ENCODE peak calls at places on chromosomes 2 and 18, in five cellular contexts. D, R, L, Q and Z are unnamed samples.

GRCh38 chr2:73089270-73090030 is 17.9 kb upstream of the SFXN5 start:
- DNase-seq in L (peak), R (no peak), Q (no peak), D (no peak), Z (no peak)

GRCh38 chr2:64391940-64392339 is 62.0 kb upstream of the LGALSL start:
- DNase-seq in L (no peak), R (no peak), Q (no peak), D (no peak), Z (no peak)

GRCh38 chr18:58526425-58527115 is 102.3 kb downstream of the ALPK2 start:
- DNase-seq in R (no peak), L (no peak), Q (no peak), D (no peak), Z (no peak)

GRCh38 chr2:714005-714741 is 37.0 kb upstream of the TMEM18 start:
- DNase-seq in R (no peak), L (peak), Q (peak), D (peak), Z (peak)

GRCh38 chr2:102122115-102122514 is 20.4 kb upstream of the IL1R1 start:
- DNase-seq in D (no peak), Q (no peak), R (no peak), L (peak), Z (no peak)

GRCh38 chr2:215826838-215827441 is 186.4 kb downstream of the MREG start:
- DNase-seq in R (no peak), Q (no peak), L (peak), D (no peak), Z (no peak)

GRCh38 chr2:101415220-101415619 is 27.9 kb upstream of the CREG2 start:
- DNase-seq in D (no peak), L (no peak), Q (peak), R (no peak), Z (no peak)

GRCh38 chr2:69185807-69186206 is 172.8 kb downstream of the ANTXR1 start:
- DNase-seq in D (no peak), Q (no peak), R (no peak), L (peak), Z (no peak)

GRCh38 chr2:70901235-70902066 is 34.2 kb upstream of the ATP6V1B1 start:
- DNase-seq in Q (no peak), L (peak), D (no peak), R (no peak), Z (no peak)

GRCh38 chr2:56248965-56249742 is 65.4 kb downstream of the CCDC85A start:
- DNase-seq in L (no peak), Q (no peak), D (no peak), R (no peak), Z (no peak)

GRCh38 chr2:28717339-28717758 is 34.3 kb upstream of the PPP1CB start:
- DNase-seq in R (no peak), D (peak), L (peak), Q (no peak), Z (no peak)

GRCh38 chr18:28034567-28034966 is 142.4 kb downstream of the CDH2 start:
- DNase-seq in R (no peak), D (no peak), L (no peak), Q (no peak), Z (no peak)

GRCh38 chr2:221570321-221571107 is 1.6 kb downstream of the EPHA4 start:
- DNase-seq in D (no peak), L (peak), Q (peak), R (peak), Z (no peak)

GRCh38 chr2:14601070-14601770 is 31.3 kb upstream of the LRATD1 start:
- DNase-seq in L (no peak), Q (no peak), R (no peak), D (no peak), Z (no peak)

GRCh38 chr2:55454121-55454520 is 34.5 kb upstream of the CCDC88A start:
- DNase-seq in Q (no peak), D (no peak), L (no peak), R (no peak), Z (no peak)

GRCh38 chr2:23127465-23127864 is 257.5 kb upstream of the KLHL29 start:
- DNase-seq in R (no peak), D (no peak), L (no peak), Q (no peak), Z (no peak)

GRCh38 chr18:12038082-12038660 is 55.5 kb upstream of the ANKRD62 start:
- DNase-seq in D (no peak), Q (peak), L (no peak), R (no peak), Z (no peak)

GRCh38 chr2:185979546-185980071 is 241.0 kb downstream of the FSIP2 start:
- DNase-seq in R (no peak), L (no peak), Q (no peak), D (no peak), Z (no peak)

GRCh38 chr2:240033330-240033678 is 3.1 kb upstream of the OR6B2 start:
- DNase-seq in Q (no peak), R (no peak), D (no peak), L (no peak), Z (no peak)

GRCh38 chr2:237474511-237474911 is 12.5 kb upstream of the MLPH start:
- DNase-seq in L (no peak), D (no peak), R (no peak), Q (no peak), Z (no peak)

GRCh38 chr2:30421026-30421425 is 26.0 kb upstream of the LCLAT1 start:
- DNase-seq in Q (no peak), R (no peak), L (no peak), D (no peak), Z (no peak)

GRCh38 chr2:208359632-208359986 is 47.0 kb upstream of the PTH2R start:
- DNase-seq in R (no peak), L (no peak), Q (no peak), D (peak), Z (no peak)

GRCh38 chr2:227460079-227460485 is 11.9 kb upstream of the AGFG1 start:
- DNase-seq in L (peak), D (no peak), R (peak), Q (peak), Z (peak)

GRCh38 chr2:69225933-69226332 is 161.1 kb downstream of the GFPT1 start:
- DNase-seq in R (no peak), Q (no peak), D (no peak), L (peak), Z (no peak)

GRCh38 chr2:46849741-46850474 is 65.7 kb downstream of the MCFD2 start:
- DNase-seq in R (no peak), L (peak), Q (no peak), D (no peak), Z (no peak)

GRCh38 chr18:68215931-68216330 is 499.0 kb downstream of the TMX3 start:
- DNase-seq in R (no peak), D (no peak), L (peak), Q (no peak), Z (no peak)